ENCODE peak calls at places on chromosome 6, in six cellular contexts. M, O, P, N, C and U are unnamed samples.

GRCh38 chr6:135568366-135568765 is 70.8 kb upstream of the AHI1 start:
- ATAC-seq in M (peak; percentile 60), O (peak; percentile 92), P (peak; percentile 86), N (peak; percentile 96), C (no peak), U (no peak)

GRCh38 chr6:108492131-108492766 is 68.5 kb upstream of the FOXO3 start:
- ATAC-seq in M (no peak), O (no peak), P (peak; percentile 71), N (peak; percentile 62), C (peak; percentile 89), U (no peak)

GRCh38 chr6:106476326-106477105 is 116.0 kb downstream of the CRYBG1 start:
- ATAC-seq in M (no peak), O (no peak), P (no peak), N (no peak), C (no peak), U (no peak)

GRCh38 chr6:105029581-105029980 is 72.7 kb downstream of the LIN28B start:
- ATAC-seq in M (no peak), O (no peak), P (no peak), N (no peak), C (no peak), U (no peak)

GRCh38 chr6:87799651-87800050 is 97.6 kb upstream of the AKIRIN2 start:
- ATAC-seq in M (no peak), O (no peak), P (no peak), N (no peak), C (no peak), U (no peak)

GRCh38 chr6:37858363-37858762 is 38.8 kb downstream of the ZFAND3 start:
- ATAC-seq in M (no peak), O (no peak), P (no peak), N (no peak), C (no peak), U (no peak)

GRCh38 chr6:135667694-135668455 is 170.3 kb upstream of the AHI1 start:
- ATAC-seq in M (peak; percentile 54), O (peak; percentile 78), P (peak; percentile 80), N (peak; percentile 77), C (no peak), U (peak; percentile 43)

GRCh38 chr6:89098461-89098860 is 17.9 kb downstream of the PNRC1 start:
- ATAC-seq in M (no peak), O (no peak), P (no peak), N (no peak), C (no peak), U (no peak)

GRCh38 chr6:78810146-78810545 is 57.2 kb upstream of the IRAK1BP1 start:
- ATAC-seq in M (no peak), O (no peak), P (peak; percentile 89), N (no peak), C (peak; percentile 98), U (no peak)

GRCh38 chr6:14012313-14013036 is 87.7 kb downstream of the RNF182 start:
- ATAC-seq in M (no peak), O (no peak), P (no peak), N (no peak), C (no peak), U (no peak)

GRCh38 chr6:167279766-167280440 is 11.2 kb upstream of the UNC93A start:
- ATAC-seq in M (no peak), O (no peak), P (no peak), N (no peak), C (no peak), U (no peak)

GRCh38 chr6:169752074-169752623 is 727 bp downstream of the ERMARD start:
- ATAC-seq in M (peak; percentile 58), O (no peak), P (peak; percentile 50), N (peak; percentile 73), C (peak; percentile 6), U (no peak)

GRCh38 chr6:67411036-67411435 is 1224.0 kb upstream of the ADGRB3 start:
- ATAC-seq in M (no peak), O (no peak), P (no peak), N (no peak), C (no peak), U (no peak)

GRCh38 chr6:11179088-11179977 is 53.1 kb downstream of the NEDD9 start:
- ATAC-seq in M (no peak), O (no peak), P (no peak), N (no peak), C (peak; percentile 20), U (no peak)

GRCh38 chr6:125421853-125422252 is 120.1 kb upstream of the HDDC2 start:
- ATAC-seq in M (peak; percentile 78), O (peak; percentile 87), P (peak; percentile 42), N (peak; percentile 94), C (peak; percentile 70), U (peak; percentile 22)

GRCh38 chr6:4848382-4849068 is 72.3 kb downstream of the CDYL start:
- ATAC-seq in M (no peak), O (no peak), P (no peak), N (peak; percentile 34), C (peak; percentile 33), U (no peak)

GRCh38 chr6:105609375-105609991 is 206.6 kb upstream of the PREP start:
- ATAC-seq in M (no peak), O (peak; percentile 65), P (peak; percentile 55), N (peak; percentile 32), C (peak; percentile 42), U (no peak)

GRCh38 chr6:44257753-44258324 is 511 bp upstream of the SLC35B2 start:
- ATAC-seq in M (no peak), O (no peak), P (no peak), N (no peak), C (no peak), U (no peak)

GRCh38 chr6:429515-430121 is 38.1 kb downstream of the IRF4 start:
- ATAC-seq in M (no peak), O (no peak), P (no peak), N (no peak), C (no peak), U (no peak)

GRCh38 chr6:39421383-39422225 is 99.1 kb upstream of the KCNK16 start:
- ATAC-seq in M (peak; percentile 30), O (peak; percentile 81), P (no peak), N (peak; percentile 55), C (no peak), U (no peak)

GRCh38 chr6:109002100-109002697 is 92.4 kb downstream of the SESN1 start:
- ATAC-seq in M (peak; percentile 76), O (peak; percentile 82), P (peak; percentile 68), N (peak; percentile 86), C (no peak), U (peak; percentile 94)

GRCh38 chr6:2940010-2940850 is 31.1 kb downstream of the SERPINB6 start:
- ATAC-seq in M (no peak), O (peak; percentile 60), P (no peak), N (peak; percentile 34), C (no peak), U (no peak)

GRCh38 chr6:10418862-10419748 is 4.2 kb upstream of the TFAP2A start:
- ATAC-seq in M (no peak), O (no peak), P (no peak), N (no peak), C (no peak), U (no peak)

GRCh38 chr6:151747890-151748289 is 59.6 kb upstream of the ESR1 start:
- ATAC-seq in M (no peak), O (peak; percentile 48), P (no peak), N (peak; percentile 51), C (no peak), U (no peak)